ENCODE peak calls at places on chromosomes 4 and X, in five cellular contexts. Z is H1, C is HepG2, U is K562, L is GM12878. Q is an unnamed sample. For H3K4me1, the result is how much of the 10 kb centered on the place peaks cover.

GRCh38 chrX:37685452-37686347 is at the start of gene XK:
- DNase-seq in C (no peak), Z (peak), U (peak), L (no peak), Q (peak)

GRCh38 chr4:1531683-1532548 is 125.7 kb upstream of the NKX1-1 start:
- DNase-seq in L (no peak), C (no peak), Z (no peak), U (no peak), Q (no peak)

GRCh38 chrX:71214604-71215334 is 8.3 kb upstream of the GJB1 start:
- DNase-seq in C (peak), U (no peak), Z (no peak), L (no peak), Q (no peak)

GRCh38 chrX:154804957-154805695 is at the start of gene MPP1:
- DNase-seq in C (no peak), L (peak), Z (no peak), U (peak), Q (peak)

GRCh38 chr4:31983246-31983645 is 1263.1 kb downstream of the PCDH7 start:
- DNase-seq in U (no peak), Z (no peak), L (no peak), C (no peak), Q (no peak)

GRCh38 chr4:128512767-128513322 is 225.2 kb upstream of the PGRMC2 start:
- DNase-seq in U (no peak), Z (no peak), C (no peak), L (no peak), Q (peak)

GRCh38 chr4:14399919-14400706 is 602.2 kb upstream of the CPEB2 start:
- DNase-seq in L (no peak), U (no peak), C (no peak), Z (no peak), Q (no peak)

GRCh38 chrX:112734250-112734649 is 54.5 kb upstream of the LHFPL1 start:
- DNase-seq in Z (no peak), U (no peak), L (no peak), C (no peak), Q (peak)

GRCh38 chr4:159460408-159460807 is 357.5 kb downstream of the RAPGEF2 start:
- DNase-seq in Z (no peak), U (no peak), C (no peak), L (no peak), Q (no peak)

GRCh38 chr4:186840222-186840701 is 116.6 kb upstream of the FAT1 start:
- DNase-seq in C (no peak), Z (no peak), U (peak), L (no peak), Q (no peak)

GRCh38 chr4:186485621-186486062 is 69.7 kb downstream of the MTNR1A start:
- DNase-seq in U (no peak), Z (no peak), C (no peak), L (no peak), Q (no peak)

GRCh38 chrX:13967636-13968035 is 62.1 kb downstream of the GEMIN8 start:
- DNase-seq in C (no peak), Z (no peak), U (no peak), L (no peak), Q (no peak)

GRCh38 chr4:105651879-105652640 is 56.4 kb downstream of the INTS12 start:
- DNase-seq in L (no peak), C (no peak), Z (no peak), U (no peak), Q (peak)

GRCh38 chrX:118727686-118728339 is 407 bp downstream of the IL13RA1 start:
- DNase-seq in C (peak), Z (no peak), U (peak), L (no peak), Q (no peak)

DNA sequence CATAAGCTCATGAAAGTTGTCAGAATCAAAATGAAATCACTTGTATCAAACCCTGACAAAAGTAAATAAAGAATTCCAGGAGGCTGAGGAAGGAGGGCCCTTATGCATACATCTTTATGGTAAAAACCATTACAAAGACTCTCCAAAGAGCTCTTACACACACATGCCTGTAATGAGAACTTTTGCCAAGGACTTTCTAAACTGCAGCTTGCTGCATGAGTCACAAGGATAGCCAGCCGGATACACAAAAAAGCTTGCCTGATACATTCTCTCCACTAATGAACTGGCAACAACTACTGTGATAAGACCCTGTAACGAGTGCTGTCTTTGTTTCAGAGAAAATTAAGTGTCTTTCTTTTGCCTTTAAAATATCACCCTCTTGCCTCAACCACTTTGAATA is 618.1 kb downstream of the PPP4R3C start:
- DNase-seq in Z (no peak), C (no peak), L (no peak), U (no peak), Q (no peak)
- H3K27ac ChIP-seq in Z (no peak), C (no peak), L (no peak), U (no peak), Q (no peak)

GRCh38 chr4:52914051-52914605 is 52.0 kb downstream of the RASL11B start:
- DNase-seq in Z (no peak), C (peak), U (no peak), L (no peak), Q (no peak)

GRCh38 chr4:52910115-52910514 is 48.0 kb downstream of the RASL11B start:
- DNase-seq in L (no peak), U (no peak), C (no peak), Z (no peak), Q (peak)

GRCh38 chr4:52911684-52912294 is 49.7 kb downstream of the RASL11B start:
- DNase-seq in L (peak), U (peak), C (peak), Z (peak), Q (peak)

GRCh38 chr4:52915131-52915645 is 53.1 kb downstream of the RASL11B start:
- DNase-seq in Z (no peak), U (no peak), L (no peak), C (no peak), Q (no peak)

GRCh38 chr4:52912608-52913007 is 50.5 kb downstream of the RASL11B start:
- DNase-seq in U (no peak), L (no peak), Z (no peak), C (no peak), Q (no peak)
- H3K4me1 ChIP-seq in U (under half), L (under half), Z (under half), C (under half), Q (under half)

DNA sequence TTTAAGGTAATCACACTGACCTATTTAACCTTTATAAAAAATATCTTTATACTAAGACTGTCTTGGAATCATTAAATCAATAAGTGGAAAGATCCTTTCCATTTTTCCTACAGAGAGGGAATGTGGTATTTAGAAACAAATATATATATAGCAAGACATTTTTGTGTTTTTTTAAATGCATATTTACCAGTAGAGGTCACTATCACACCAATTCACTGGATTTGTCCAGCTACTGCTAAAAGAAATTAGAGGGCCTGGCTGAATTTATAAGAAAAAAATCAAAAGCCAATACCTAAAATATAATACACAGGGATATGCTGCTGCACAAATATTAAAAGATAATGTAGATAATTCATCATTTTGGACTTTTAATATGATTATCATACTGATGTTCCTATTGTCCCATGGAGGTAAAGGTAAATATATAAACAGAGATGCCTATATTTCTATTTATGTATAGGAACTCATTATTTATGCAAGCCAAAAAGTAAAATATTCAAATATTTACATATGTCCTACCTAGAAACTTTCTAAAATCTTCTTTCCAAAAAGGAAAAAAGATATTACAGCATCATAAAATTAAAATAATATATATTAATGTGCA is 69.5 kb downstream of the PDE5A start:
- DNase-seq in L (no peak), U (peak), C (peak), Z (no peak), Q (peak)
- TF ChIP-seq CREB1 in L (no peak), U (no peak), C (no peak), Z (no peak), Q (no peak)

GRCh38 chrX:24020280-24020876 is 6.6 kb downstream of the KLHL15 start:
- DNase-seq in U (no peak), Z (no peak), C (no peak), L (no peak), Q (no peak)

GRCh38 chrX:24019448-24019847 is 7.5 kb downstream of the KLHL15 start:
- DNase-seq in L (no peak), C (no peak), U (no peak), Z (no peak), Q (no peak)

GRCh38 chrX:24017674-24018073 is 9.3 kb downstream of the KLHL15 start:
- DNase-seq in C (no peak), U (no peak), Z (no peak), L (no peak), Q (no peak)

GRCh38 chrX:24012266-24012665 is 14.7 kb downstream of the KLHL15 start:
- DNase-seq in L (no peak), Z (no peak), C (no peak), U (no peak), Q (no peak)

DNA sequence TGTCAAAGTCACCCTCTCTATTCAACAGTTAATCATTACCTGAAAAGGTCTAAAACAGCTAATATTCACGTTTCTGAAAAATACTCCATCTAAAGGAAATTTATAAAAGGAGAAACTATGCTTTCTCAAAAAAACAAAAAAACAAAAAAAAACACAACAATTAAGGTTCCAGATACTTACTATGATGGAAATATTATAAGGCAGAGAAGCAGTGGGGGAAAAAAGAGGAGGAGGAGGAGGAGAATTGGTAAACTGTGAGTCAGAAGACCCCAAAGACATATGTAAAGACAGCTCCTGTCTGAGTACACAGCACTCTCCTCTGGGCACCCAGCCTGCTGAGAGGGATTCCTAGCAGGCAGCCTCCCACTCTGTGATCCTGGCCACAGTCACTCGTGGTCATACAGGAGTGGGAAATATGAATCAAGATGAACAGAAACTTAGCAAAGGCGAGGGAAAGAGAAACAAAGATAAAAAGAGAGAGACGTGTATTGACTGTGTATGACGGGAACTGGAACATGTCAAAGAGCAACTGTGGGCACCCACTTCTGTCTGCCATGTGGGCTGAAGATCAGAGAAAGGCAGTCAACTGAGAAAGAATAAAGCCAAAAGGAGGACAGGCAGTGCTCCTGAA is 12.5 kb downstream of the KLHL15 start:
- DNase-seq in U (no peak), L (peak), C (no peak), Z (no peak), Q (no peak)
- H3K27ac ChIP-seq in U (no peak), L (peak), C (peak), Z (no peak), Q (no peak)

GRCh38 chr4:75054089-75054488 is 121.2 kb downstream of the PARM1 start:
- DNase-seq in C (no peak), L (no peak), U (no peak), Z (no peak), Q (no peak)
- H3K4me1 ChIP-seq in C (under half), L (under half), U (under half), Z (under half), Q (under half)

GRCh38 chr4:25065451-25065850 is 34.7 kb upstream of the LGI2 start:
- DNase-seq in Z (no peak), C (no peak), U (no peak), L (no peak), Q (peak)
- TF ChIP-seq CREB1 in Z (no peak), C (no peak), U (no peak), L (no peak), Q (no peak)

GRCh38 chr4:51855751-51856150 is 12.8 kb downstream of the DCUN1D4 start:
- DNase-seq in L (no peak), Z (no peak), U (no peak), C (no peak), Q (no peak)
- H3K27ac ChIP-seq in L (no peak), Z (no peak), U (no peak), C (no peak), Q (no peak)

DNA sequence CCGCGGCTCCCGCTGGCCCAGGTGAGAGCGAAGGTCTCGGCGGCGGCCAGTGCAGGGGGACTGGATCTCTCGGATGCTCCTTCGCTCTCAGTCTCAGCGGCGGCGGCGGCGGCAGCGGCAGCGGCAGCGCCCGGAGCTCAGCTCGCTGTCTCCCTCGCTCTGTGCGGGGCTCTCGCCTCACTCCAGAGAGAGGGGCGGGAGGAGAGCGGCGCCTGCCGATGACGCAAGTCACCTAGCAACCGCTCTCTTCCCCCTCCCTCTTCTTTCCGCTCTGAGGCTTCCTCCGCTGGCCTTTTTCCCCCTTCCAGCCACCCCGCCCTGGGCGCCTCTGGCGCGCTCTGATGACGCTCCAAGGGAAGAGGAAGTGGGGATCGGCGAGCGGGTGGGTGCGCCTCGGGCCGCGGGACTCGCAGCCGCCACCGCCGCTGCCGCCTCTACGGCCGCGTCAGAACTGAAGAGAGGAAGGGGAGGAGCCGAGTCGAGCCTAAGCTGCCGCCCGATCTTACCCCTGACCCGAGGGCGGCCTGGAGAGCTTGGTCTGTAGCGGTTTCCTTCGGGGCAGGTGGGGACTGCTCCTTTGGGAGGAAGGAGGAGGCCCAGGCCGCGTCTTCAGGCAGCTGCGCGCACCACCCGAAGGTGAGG is at the start of gene FBXW7:
- DNase-seq in L (peak), U (peak), Z (peak), C (peak), Q (peak)
- H3K4me1 ChIP-seq in L (under half), U (under half), Z (under half), C (under half), Q (under half)

Q was measured in GM23338.